ENCODE peak calls at places on chromosome 11, in seven cellular contexts. N is A549, T is HepG2, I is suprapubic skin, Z is testis, H is gastrocnemius medialis, R is breast epithelium. A is an unnamed sample. For H3K9me3 and H3K4me1, the result is how much of the 10 kb centered on the place peaks cover.

GRCh38 chr11:33980896-33981295 is 70.6 kb upstream of the CAPRIN1 start:
- DNase-seq in N (no peak), T (no peak), I (no peak), Z (no peak), H (no peak), R (no peak), A (no peak)

GRCh38 chr11:2540521-2541320 is 95.9 kb downstream of the KCNQ1 start:
- DNase-seq in N (no peak), T (no peak), I (peak), Z (no peak), H (no peak), R (no peak), A (peak)

GRCh38 chr11:46353706-46354105 is 6.4 kb downstream of the DGKZ start:
- DNase-seq in N (no peak), T (no peak), I (no peak), Z (no peak), H (no peak), R (no peak), A (no peak)

GRCh38 chr11:121800704-121801516 is 315.1 kb downstream of the BLID start:
- DNase-seq in N (no peak), T (no peak), I (no peak), Z (peak), H (no peak), R (no peak), A (no peak)

GRCh38 chr11:126698576-126698975 is 302.0 kb downstream of the KIRREL3 start:
- DNase-seq in N (no peak), T (no peak), I (no peak), Z (no peak), H (no peak), R (no peak), A (no peak)

GRCh38 chr11:36018967-36019596 is 75.2 kb downstream of the LDLRAD3 start:
- DNase-seq in N (no peak), T (no peak), I (no peak), Z (no peak), H (no peak), R (no peak), A (no peak)

GRCh38 chr11:44709281-44709562 is 17.5 kb upstream of the TSPAN18 start:
- DNase-seq in N (no peak), T (peak), I (no peak), Z (no peak), H (no peak), R (no peak), A (peak)

GRCh38 chr11:10770626-10771254 is 19.7 kb downstream of the CTR9 start:
- DNase-seq in N (peak), T (peak), I (no peak), Z (peak), H (peak), R (no peak), A (peak)

GRCh38 chr11:32012066-32012465 is 78.8 kb upstream of the RCN1 start:
- DNase-seq in N (no peak), T (no peak), I (no peak), Z (no peak), H (no peak), R (no peak), A (no peak)

GRCh38 chr11:783581-784015 is 6.3 kb downstream of the CEND1 start:
- DNase-seq in N (no peak), T (no peak), I (no peak), Z (peak), H (peak), R (peak), A (peak)

GRCh38 chr11:130599073-130599654 is 150.7 kb downstream of the ADAMTS15 start:
- DNase-seq in N (no peak), T (no peak), I (no peak), Z (peak), H (no peak), R (no peak), A (peak)

GRCh38 chr11:35491231-35491871 is 34.1 kb downstream of the PAMR1 start:
- DNase-seq in N (no peak), T (no peak), I (no peak), Z (no peak), H (no peak), R (no peak), A (no peak)

GRCh38 chr11:17972987-17973386 is 39.9 kb downstream of the SERGEF start:
- DNase-seq in N (peak), T (peak), I (no peak), Z (peak), H (peak), R (no peak), A (peak)

GRCh38 chr11:116605543-116605942 is 167.2 kb downstream of the BUD13 start:
- DNase-seq in N (no peak), T (peak), I (no peak), Z (peak), H (no peak), R (peak), A (peak)

GRCh38 chr11:59117774-59118173 is 10.7 kb downstream of the FAM111B start:
- DNase-seq in N (no peak), T (no peak), I (no peak), Z (no peak), H (no peak), R (no peak), A (no peak)

GRCh38 chr11:59115556-59115955 is 8.5 kb downstream of the FAM111B start:
- DNase-seq in N (no peak), T (no peak), I (no peak), Z (no peak), H (no peak), R (no peak), A (no peak)

GRCh38 chr11:59112494-59112893 is 5.5 kb downstream of the FAM111B start:
- DNase-seq in N (no peak), T (no peak), I (no peak), Z (no peak), H (no peak), R (no peak), A (no peak)

GRCh38 chr11:59119826-59120225 is 12.8 kb downstream of the FAM111B start:
- DNase-seq in N (no peak), T (no peak), I (no peak), Z (no peak), H (no peak), R (no peak), A (no peak)

GRCh38 chr11:59114344-59114743 is 7.3 kb downstream of the FAM111B start:
- DNase-seq in N (no peak), T (no peak), I (no peak), Z (no peak), H (no peak), R (no peak), A (no peak)
- TF ChIP-seq POLR2A in N (no peak), T (no peak), I (no peak), Z (no peak), H (no peak), R (no peak), A (no peak)

GRCh38 chr11:76880314-76880713 is 19.6 kb downstream of the ACER3 start:
- DNase-seq in N (no peak), T (no peak), I (no peak), Z (no peak), H (no peak), R (no peak), A (no peak)

GRCh38 chr11:76889414-76889975 is 28.8 kb downstream of the ACER3 start:
- DNase-seq in N (no peak), T (peak), I (no peak), Z (no peak), H (no peak), R (no peak), A (no peak)

GRCh38 chr11:76888989-76889388 is 28.3 kb downstream of the ACER3 start:
- DNase-seq in N (no peak), T (peak), I (no peak), Z (no peak), H (no peak), R (no peak), A (no peak)

GRCh38 chr11:76880956-76881355 is 20.2 kb downstream of the ACER3 start:
- DNase-seq in N (no peak), T (no peak), I (no peak), Z (no peak), H (no peak), R (no peak), A (no peak)

DNA sequence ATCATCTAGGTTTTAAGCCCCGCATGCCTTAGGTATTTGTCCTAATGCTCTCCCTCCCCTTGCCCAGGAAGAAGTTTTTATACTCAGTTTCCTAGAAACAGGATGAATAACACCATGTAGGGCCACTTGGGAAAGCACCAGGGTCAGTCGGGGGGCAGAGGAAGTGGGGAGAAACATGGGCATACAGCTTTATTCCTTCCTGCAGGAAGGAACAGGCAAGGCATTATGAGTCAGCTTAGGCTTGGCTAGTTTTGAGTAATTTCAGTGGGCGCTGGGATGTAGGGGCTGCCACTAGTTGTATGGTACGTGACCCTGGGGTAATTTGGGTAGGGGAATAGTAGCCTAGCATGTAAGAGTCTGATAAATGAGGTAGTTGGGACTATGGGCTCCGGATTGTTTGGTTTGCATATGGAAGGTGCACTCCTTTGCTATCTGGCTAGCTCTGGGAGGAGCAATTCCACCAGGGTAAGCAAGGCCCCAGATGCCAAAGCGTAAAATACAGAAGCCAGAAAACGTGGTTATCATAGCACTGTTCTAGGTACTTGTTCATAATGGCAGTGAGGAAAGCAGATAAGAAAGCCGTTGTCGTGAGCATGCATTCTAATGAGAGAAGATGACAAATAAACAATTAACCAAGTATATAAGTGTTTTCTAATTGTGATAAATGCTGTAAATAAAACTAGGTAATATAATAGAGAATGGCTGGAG is 24.8 kb downstream of the ACER3 start:
- DNase-seq in N (no peak), T (no peak), I (no peak), Z (no peak), H (no peak), R (no peak), A (no peak)
- H3K9me3 ChIP-seq in N (under half), T (under half), I (under half), Z (under half), H (under half), R (under half), A (under half)

GRCh38 chr11:77467993-77468392 is 5.9 kb downstream of the PAK1 start:
- DNase-seq in N (no peak), T (no peak), I (no peak), Z (no peak), H (no peak), R (no peak), A (no peak)
- H3K4me1 ChIP-seq in N (under half), T (under half), I (under half), Z (under half), H (under half), R (under half), A (under half)

DNA sequence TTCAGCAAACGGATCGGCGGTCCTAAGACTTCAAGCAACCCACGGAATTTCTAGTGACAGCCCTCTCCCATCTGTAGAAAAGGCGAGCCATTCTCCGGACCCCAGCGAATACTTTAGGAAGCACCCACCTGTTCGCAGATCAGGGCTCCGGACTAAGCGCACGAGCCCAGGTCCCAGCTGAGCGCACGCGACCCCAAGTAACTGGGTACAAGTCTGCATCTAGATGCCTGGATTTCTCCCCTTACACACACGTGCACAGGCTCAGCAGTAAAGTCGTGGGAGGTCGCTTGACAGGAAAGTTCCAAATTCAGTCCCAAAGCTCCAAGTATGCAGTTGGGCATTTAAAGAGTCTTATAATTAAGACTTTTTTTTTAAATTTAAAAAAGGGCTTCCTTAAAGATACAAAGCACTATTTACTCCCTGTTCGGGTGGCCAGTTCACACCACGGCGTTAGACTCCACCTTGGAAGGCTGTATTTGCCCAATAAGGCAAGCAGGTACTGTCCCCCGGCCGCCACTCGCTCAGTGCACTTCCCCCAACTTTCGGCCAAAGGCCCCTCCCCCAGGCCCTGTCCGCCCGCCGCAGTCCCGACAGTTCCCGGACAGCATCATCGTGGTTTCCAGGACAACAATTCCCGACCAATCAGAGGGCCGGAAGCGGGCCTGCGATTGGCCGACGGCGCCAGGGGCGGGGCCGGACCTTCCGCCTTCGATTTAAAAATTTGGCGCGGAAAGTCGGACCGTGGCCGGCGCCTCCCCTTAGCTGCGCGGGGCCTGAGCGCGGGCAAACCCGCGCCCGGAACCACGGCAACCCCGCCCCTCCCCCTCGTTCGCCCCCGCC is at the start of gene E2F8:
- DNase-seq in N (peak), T (peak), I (peak), Z (peak), H (peak), R (peak), A (peak)
- TF ChIP-seq POLR2A in N (no peak), T (no peak), I (no peak), Z (no peak), H (peak), R (no peak), A (no peak)

DNA sequence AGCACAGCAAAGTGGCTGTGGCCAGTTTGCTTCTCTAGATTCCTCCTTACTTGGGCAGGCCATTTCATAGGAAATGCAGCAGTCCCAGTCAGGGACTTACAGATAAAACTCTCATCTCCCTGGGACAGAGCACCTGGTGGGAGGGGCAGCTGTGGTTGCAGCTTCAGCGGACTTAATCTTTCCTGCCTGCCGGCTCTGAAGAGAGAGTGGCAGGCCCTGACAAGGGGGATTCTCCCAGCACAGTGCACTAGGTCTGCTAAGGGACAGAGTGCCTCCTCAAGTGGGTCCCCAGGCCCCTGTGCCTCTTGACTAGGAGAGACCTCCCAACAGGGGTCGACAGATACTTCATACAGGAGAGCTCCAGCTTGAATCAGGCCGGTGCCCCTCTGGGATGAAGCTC is 1649.1 kb downstream of the LRRC4C start:
- DNase-seq in N (no peak), T (no peak), I (no peak), Z (no peak), H (no peak), R (no peak), A (no peak)
- H3K9me3 ChIP-seq in N (under half), T (half or more), I (under half), Z (under half), H (under half), R (under half), A (under half)